ENCODE peak calls at places on chromosomes 3 and 15, in four cellular contexts. S, B, X and Z are unnamed samples.

GRCh38 chr3:58353722-58354553 is 21.2 kb downstream of the PXK start:
- DNase-seq in X (peak; percentile 39), B (no peak), S (no peak), Z (no peak)

GRCh38 chr15:60512937-60513336 is 34.0 kb upstream of the ICE2 start:
- DNase-seq in X (no peak), S (no peak), B (no peak), Z (no peak)

GRCh38 chr3:10459954-10460754 is 45.2 kb downstream of the ATP2B2 start:
- DNase-seq in B (peak; percentile 41), S (peak; percentile 67), X (peak; percentile 84), Z (peak; percentile 53)

GRCh38 chr3:21783834-21784233 is 32.8 kb upstream of the ZNF385D start:
- DNase-seq in X (no peak), B (no peak), S (no peak), Z (no peak)

GRCh38 chr15:90030376-90030775 is 29.3 kb downstream of the ZNF710 start:
- DNase-seq in S (no peak), B (no peak), X (no peak), Z (no peak)

GRCh38 chr3:150232992-150233451 is 175.1 kb upstream of the TSC22D2 start:
- DNase-seq in B (no peak), X (peak; percentile 35), S (peak; percentile 77), Z (no peak)

GRCh38 chr3:170178631-170179030 is 2.9 kb downstream of the PHC3 start:
- DNase-seq in S (no peak), X (no peak), B (no peak), Z (no peak)

GRCh38 chr15:26662226-26662750 is 110.6 kb downstream of the GABRB3 start:
- DNase-seq in B (no peak), S (no peak), X (no peak), Z (no peak)

GRCh38 chr3:10666621-10667020 is 149.4 kb upstream of the SLC6A11 start:
- DNase-seq in B (no peak), X (no peak), S (no peak), Z (no peak)

GRCh38 chr3:66255865-66256264 is 35.1 kb downstream of the SLC25A26 start:
- DNase-seq in S (no peak), B (no peak), X (no peak), Z (no peak)

GRCh38 chr3:197428117-197428761 is 127.5 kb downstream of the BDH1 start:
- DNase-seq in X (peak; percentile 36), B (no peak), S (peak; percentile 69), Z (no peak)

GRCh38 chr3:42507252-42507651 is 4.8 kb downstream of the VIPR1 start:
- DNase-seq in B (no peak), X (no peak), S (peak; percentile 20), Z (no peak)

GRCh38 chr3:153277029-153277428 is 115.0 kb downstream of the RAP2B start:
- DNase-seq in X (no peak), S (peak; percentile 95), B (no peak), Z (no peak)

GRCh38 chr3:123066599-123066895 is 278 bp upstream of the PDIA5 start:
- DNase-seq in X (no peak), B (no peak), S (no peak), Z (no peak)

GRCh38 chr15:58221591-58222241 is 83.5 kb downstream of the AQP9 start:
- DNase-seq in B (no peak), S (no peak), X (peak; percentile 21), Z (no peak)
- TF ChIP-seq CTCF in B (peak; percentile 48), S (peak; percentile 69), X (peak; percentile 50), Z (peak; percentile 41)

GRCh38 chr15:81523867-81524266 is 149.9 kb upstream of the TMC3 start:
- DNase-seq in B (no peak), S (no peak), X (no peak), Z (no peak)
- H3K27me3 ChIP-seq in B (no peaks in the 10 kb centered on the region), S (no peaks in the 10 kb centered on the region), X (no peaks in the 10 kb centered on the region), Z (no peaks in the 10 kb centered on the region)

GRCh38 chr15:99124641-99125040 is 19.8 kb downstream of the SYNM start:
- DNase-seq in S (no peak), B (no peak), X (no peak), Z (no peak)

GRCh38 chr15:99121207-99121606 is 16.3 kb downstream of the SYNM start:
- DNase-seq in X (no peak), B (no peak), S (no peak), Z (no peak)

GRCh38 chr15:99123706-99124451 is 19.0 kb downstream of the SYNM start:
- DNase-seq in B (peak; percentile 83), X (peak; percentile 96), S (peak; percentile 86), Z (peak; percentile 96)

GRCh38 chr15:99121691-99122410 is 17.0 kb downstream of the SYNM start:
- DNase-seq in B (no peak), X (no peak), S (no peak), Z (no peak)

GRCh38 chr15:99122831-99123705 is 18.2 kb downstream of the SYNM start:
- DNase-seq in S (no peak), X (no peak), B (no peak), Z (no peak)
- H3K4me3 ChIP-seq in S (no peak overlapping the region), X (no peak overlapping the region), B (peak overlapping the region; percentile 36), Z (peak overlapping the region; percentile 1)

GRCh38 chr3:151305778-151306157 is 10.9 kb downstream of the GPR87 start:
- DNase-seq in B (no peak), S (peak; percentile 64), X (peak; percentile 41), Z (no peak)

GRCh38 chr3:151307583-151307982 is 9.0 kb downstream of the GPR87 start:
- DNase-seq in X (no peak), B (no peak), S (no peak), Z (no peak)

GRCh38 chr3:151307131-151307530 is 9.5 kb downstream of the GPR87 start:
- DNase-seq in B (no peak), S (peak; percentile 72), X (no peak), Z (no peak)

GRCh38 chr3:151306168-151306810 is 10.3 kb downstream of the GPR87 start:
- DNase-seq in X (no peak), S (no peak), B (no peak), Z (no peak)

GRCh38 chr3:151305081-151305777 is 11.4 kb downstream of the GPR87 start:
- DNase-seq in B (peak; percentile 84), X (peak; percentile 95), S (peak; percentile 98), Z (peak; percentile 97)
- TF ChIP-seq CTCF in B (peak; percentile 26), X (peak; percentile 29), S (peak; percentile 33), Z (peak; percentile 54)

GRCh38 chr3:147390589-147391569 is 15.5 kb downstream of the ZIC4 start:
- DNase-seq in S (no peak), X (no peak), B (no peak), Z (no peak)
- H3K27me3 ChIP-seq in S (peaks cover 54% of the 10 kb centered on the region), X (peaks cover 93% of the 10 kb centered on the region), B (peaks cover 97% of the 10 kb centered on the region), Z (peaks cover 83% of the 10 kb centered on the region)

DNA sequence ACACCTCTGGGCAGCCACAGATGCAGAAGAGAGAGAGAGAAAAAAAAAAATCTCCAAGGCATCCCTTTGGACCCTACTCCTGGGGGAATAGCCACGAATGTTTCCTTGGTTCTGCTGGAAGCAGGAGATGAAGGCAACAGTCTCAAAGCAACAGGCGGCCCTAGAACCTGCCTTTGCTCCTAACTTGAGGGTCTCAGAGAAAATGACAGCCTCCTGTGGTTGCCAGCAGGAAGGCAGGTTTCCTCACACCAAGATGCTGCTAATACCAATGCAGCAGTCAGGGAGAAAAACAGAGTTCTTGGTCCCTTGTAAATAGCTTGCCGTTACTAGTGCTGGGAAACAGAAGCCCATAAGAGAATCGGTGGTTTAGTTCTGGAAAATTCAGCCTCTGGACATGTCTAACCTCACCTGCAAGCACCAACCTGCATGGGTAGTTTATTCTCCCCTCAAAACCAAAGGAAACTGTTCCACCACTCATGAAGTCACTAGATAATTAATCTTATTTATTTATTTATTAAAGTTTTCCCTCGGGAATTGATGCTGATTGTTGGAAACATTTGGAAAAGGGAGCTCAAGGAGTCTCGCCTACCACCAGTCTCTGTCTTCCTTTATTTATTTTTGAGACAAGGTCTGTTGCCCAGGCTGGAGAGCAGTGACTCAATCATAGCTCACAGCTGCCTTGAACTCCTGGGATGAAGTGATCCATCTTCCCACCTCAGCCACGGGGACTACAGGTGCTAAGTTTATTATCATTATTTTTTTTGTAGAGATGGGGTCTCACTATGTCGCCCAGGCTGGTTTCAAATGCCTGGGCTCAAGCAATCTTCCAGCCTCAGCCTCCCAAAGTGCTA is 872 bp upstream of the FRMD4B start:
- DNase-seq in X (no peak), B (no peak), S (peak; percentile 78), Z (no peak)
- H3K4me3 ChIP-seq in X (no peak overlapping the region), B (no peak overlapping the region), S (no peak overlapping the region), Z (peak overlapping the region; percentile 47)

DNA sequence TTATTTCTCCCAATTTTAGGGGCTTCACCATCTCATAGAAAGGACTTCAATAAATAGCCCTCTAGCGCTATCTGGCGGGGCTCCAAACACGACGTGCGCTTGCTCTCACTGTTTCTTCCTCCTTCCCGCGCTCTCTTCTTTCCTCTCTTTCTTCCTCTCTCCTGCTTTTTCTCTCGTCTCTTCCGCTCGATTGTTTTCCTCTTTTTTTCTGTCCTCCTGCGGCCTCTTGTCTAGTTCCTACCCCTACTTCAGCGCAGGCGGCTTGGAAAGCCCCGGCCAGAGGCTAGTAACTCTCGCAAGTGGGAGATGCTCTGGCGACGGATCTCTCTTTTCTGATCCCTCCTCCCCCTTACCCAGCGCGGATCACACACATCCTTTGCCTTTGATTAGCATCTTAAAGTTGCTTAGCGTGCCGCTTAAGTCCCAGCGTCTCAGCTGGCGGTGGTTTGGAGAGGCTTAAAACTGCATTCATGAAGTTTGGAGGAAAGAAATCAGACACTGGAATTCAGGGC is 6.2 kb upstream of the MEIS2 start:
- DNase-seq in X (peak; percentile 24), S (no peak), B (no peak), Z (no peak)
- TF ChIP-seq CTCF in X (peak; percentile 21), S (peak; percentile 20), B (peak; percentile 30), Z (peak; percentile 59)

GRCh38 chr3:147809206-147809605 is 400.0 kb downstream of the ZIC1 start:
- DNase-seq in S (no peak), B (no peak), X (no peak), Z (no peak)
- H3K27me3 ChIP-seq in S (no peaks in the 10 kb centered on the region), B (no peaks in the 10 kb centered on the region), X (no peaks in the 10 kb centered on the region), Z (no peaks in the 10 kb centered on the region)

GRCh38 chr3:13083254-13083653 is 10.0 kb upstream of the IQSEC1 start:
- DNase-seq in B (no peak), X (no peak), S (no peak), Z (no peak)
- H3K4me3 ChIP-seq in B (no peak overlapping the region), X (no peak overlapping the region), S (no peak overlapping the region), Z (no peak overlapping the region)

GRCh38 chr3:72347819-72348319 is 500.4 kb downstream of the SHQ1 start:
- DNase-seq in B (peak; percentile 44), S (peak; percentile 80), X (no peak), Z (no peak)
- TF ChIP-seq CTCF in B (no peak), S (peak; percentile 33), X (no peak), Z (no peak)